ENCODE peak calls at places on chromosomes 6 and 20, in ten cellular contexts. One of them, this sample, is unnamed.

GRCh38 chr20:14986026-14986655 is 648.7 kb upstream of the FLRT3 start:
- DNase-seq in mesendoderm: no peak
- DNase-seq in iPS DF 6.9: no peak
- DNase-seq in sciatic nerve: no peak
- DNase-seq in DMS153: peak; percentile 80
- DNase-seq in amniotic stem cell: no peak
- DNase-seq in stimulated activated naive CD8-positive, alpha-beta T cell treated with anti-CD3 and anti-CD28 coated beads, Interleukin-15, Interleukin-2, amounts not matched to agents 100 U/mL and 50 U/mL, for 24 hours: no peak
- DNase-seq in B cell: no peak
- DNase-seq in SW480: peak; percentile 89
- DNase-seq in thyroid gland: peak; percentile 90
- DNase-seq in this sample: no peak

GRCh38 chr6:166277021-166277420 is 31.2 kb downstream of the PRR18 start:
- DNase-seq in mesendoderm: no peak
- DNase-seq in iPS DF 6.9: no peak
- DNase-seq in sciatic nerve: no peak
- DNase-seq in DMS153: no peak
- DNase-seq in amniotic stem cell: no peak
- DNase-seq in stimulated activated naive CD8-positive, alpha-beta T cell treated with anti-CD3 and anti-CD28 coated beads, Interleukin-15, Interleukin-2, amounts not matched to agents 100 U/mL and 50 U/mL, for 24 hours: no peak
- DNase-seq in B cell: no peak
- DNase-seq in SW480: no peak
- DNase-seq in thyroid gland: peak; percentile 77
- DNase-seq in this sample: no peak

GRCh38 chr6:167493961-167494697 is 169.2 kb downstream of the TTLL2 start:
- DNase-seq in mesendoderm: no peak
- DNase-seq in iPS DF 6.9: no peak
- DNase-seq in sciatic nerve: peak; percentile 80
- DNase-seq in DMS153: no peak
- DNase-seq in amniotic stem cell: no peak
- DNase-seq in stimulated activated naive CD8-positive, alpha-beta T cell treated with anti-CD3 and anti-CD28 coated beads, Interleukin-15, Interleukin-2, amounts not matched to agents 100 U/mL and 50 U/mL, for 24 hours: no peak
- DNase-seq in B cell: no peak
- DNase-seq in SW480: no peak
- DNase-seq in thyroid gland: no peak
- DNase-seq in this sample: no peak

GRCh38 chr6:21915707-21916399 is 322.3 kb downstream of the SOX4 start:
- DNase-seq in mesendoderm: peak; percentile 82
- DNase-seq in iPS DF 6.9: no peak
- DNase-seq in sciatic nerve: no peak
- DNase-seq in DMS153: no peak
- DNase-seq in amniotic stem cell: no peak
- DNase-seq in stimulated activated naive CD8-positive, alpha-beta T cell treated with anti-CD3 and anti-CD28 coated beads, Interleukin-15, Interleukin-2, amounts not matched to agents 100 U/mL and 50 U/mL, for 24 hours: no peak
- DNase-seq in B cell: no peak
- DNase-seq in SW480: peak; percentile 5
- DNase-seq in thyroid gland: no peak
- DNase-seq in this sample: no peak

GRCh38 chr6:163346529-163346961 is 68.0 kb upstream of the QKI start:
- DNase-seq in mesendoderm: no peak
- DNase-seq in iPS DF 6.9: no peak
- DNase-seq in sciatic nerve: no peak
- DNase-seq in DMS153: no peak
- DNase-seq in amniotic stem cell: no peak
- DNase-seq in stimulated activated naive CD8-positive, alpha-beta T cell treated with anti-CD3 and anti-CD28 coated beads, Interleukin-15, Interleukin-2, amounts not matched to agents 100 U/mL and 50 U/mL, for 24 hours: no peak
- DNase-seq in B cell: no peak
- DNase-seq in SW480: no peak
- DNase-seq in thyroid gland: no peak
- DNase-seq in this sample: no peak

GRCh38 chr6:88360203-88360797 is 194.2 kb upstream of the CNR1 start:
- DNase-seq in mesendoderm: no peak
- DNase-seq in iPS DF 6.9: no peak
- DNase-seq in sciatic nerve: no peak
- DNase-seq in DMS153: no peak
- DNase-seq in amniotic stem cell: no peak
- DNase-seq in stimulated activated naive CD8-positive, alpha-beta T cell treated with anti-CD3 and anti-CD28 coated beads, Interleukin-15, Interleukin-2, amounts not matched to agents 100 U/mL and 50 U/mL, for 24 hours: no peak
- DNase-seq in B cell: no peak
- DNase-seq in SW480: no peak
- DNase-seq in thyroid gland: no peak
- DNase-seq in this sample: no peak

GRCh38 chr6:134724653-134725340 is 225.1 kb downstream of the ALDH8A1 start:
- DNase-seq in mesendoderm: no peak
- DNase-seq in iPS DF 6.9: no peak
- DNase-seq in sciatic nerve: no peak
- DNase-seq in DMS153: no peak
- DNase-seq in amniotic stem cell: no peak
- DNase-seq in stimulated activated naive CD8-positive, alpha-beta T cell treated with anti-CD3 and anti-CD28 coated beads, Interleukin-15, Interleukin-2, amounts not matched to agents 100 U/mL and 50 U/mL, for 24 hours: no peak
- DNase-seq in B cell: no peak
- DNase-seq in SW480: no peak
- DNase-seq in thyroid gland: no peak
- DNase-seq in this sample: no peak

GRCh38 chr20:50420380-50420779 is 89.8 kb upstream of the PTPN1 start:
- DNase-seq in mesendoderm: no peak
- DNase-seq in iPS DF 6.9: no peak
- DNase-seq in sciatic nerve: no peak
- DNase-seq in DMS153: no peak
- DNase-seq in amniotic stem cell: no peak
- DNase-seq in stimulated activated naive CD8-positive, alpha-beta T cell treated with anti-CD3 and anti-CD28 coated beads, Interleukin-15, Interleukin-2, amounts not matched to agents 100 U/mL and 50 U/mL, for 24 hours: no peak
- DNase-seq in B cell: no peak
- DNase-seq in SW480: no peak
- DNase-seq in thyroid gland: no peak
- DNase-seq in this sample: no peak

GRCh38 chr20:57329608-57330221 is at the start of gene SPO11:
- DNase-seq in mesendoderm: peak; percentile 45
- DNase-seq in iPS DF 6.9: no peak
- DNase-seq in sciatic nerve: no peak
- DNase-seq in DMS153: no peak
- DNase-seq in amniotic stem cell: no peak
- DNase-seq in stimulated activated naive CD8-positive, alpha-beta T cell treated with anti-CD3 and anti-CD28 coated beads, Interleukin-15, Interleukin-2, amounts not matched to agents 100 U/mL and 50 U/mL, for 24 hours: no peak
- DNase-seq in B cell: no peak
- DNase-seq in SW480: no peak
- DNase-seq in thyroid gland: no peak
- DNase-seq in this sample: no peak

This sample was measured in GM19239.